ENCODE peak calls at places on chromosomes 4 and X, in seven cellular contexts. E is IMR-90, Q is neuronal stem cell, G is H9, C is trophoblast cell, J is H1, F is mesenchymal stem cell. N is an unnamed sample.
A peak's percentile ranks its signal among the peaks of the same experiment; 100 is the strongest.

GRCh38 chr4:53908661-53909078 is 155.7 kb downstream of the CHIC2 start:
- DNase-seq in G (no peak), Q (peak; percentile 38), J (no peak), F (peak; percentile 95), C (peak; percentile 51), E (peak; percentile 97), N (peak; percentile 80)

GRCh38 chr4:76836860-76837564 is 60.9 kb downstream of the SOWAHB start:
- DNase-seq in F (peak; percentile 17), E (no peak), C (no peak), Q (no peak), J (no peak), G (no peak), N (no peak)

GRCh38 chrX:130915302-130915701 is 12.3 kb upstream of the ENOX2 start:
- DNase-seq in E (peak; percentile 37), J (no peak), Q (no peak), F (peak; percentile 28), G (no peak), C (no peak), N (no peak)

GRCh38 chr4:3347871-3348270 is 55.0 kb downstream of the RGS12 start:
- DNase-seq in F (no peak), J (no peak), Q (no peak), E (no peak), C (no peak), G (no peak), N (no peak)

GRCh38 chr4:184190711-184191110 is 27.0 kb downstream of the ENPP6 start:
- DNase-seq in Q (no peak), F (no peak), G (no peak), E (no peak), J (no peak), C (no peak), N (no peak)

GRCh38 chr4:71132486-71132885 is 139.0 kb downstream of the DCK start:
- DNase-seq in J (no peak), F (no peak), C (no peak), G (no peak), Q (no peak), E (peak; percentile 60), N (no peak)

GRCh38 chr4:177108708-177109107 is 201.0 kb upstream of the NEIL3 start:
- DNase-seq in Q (no peak), C (no peak), E (peak; percentile 68), F (peak; percentile 54), J (no peak), G (no peak), N (peak; percentile 14)

GRCh38 chrX:42246814-42247213 is 323.5 kb upstream of the CASK start:
- DNase-seq in G (no peak), C (peak; percentile 13), E (no peak), F (no peak), J (no peak), Q (no peak), N (no peak)

GRCh38 chr4:106366026-106366425 is 2.6 kb downstream of the GIMD1 start:
- DNase-seq in Q (no peak), C (peak; percentile 4), G (no peak), F (no peak), E (peak; percentile 65), J (no peak), N (no peak)

GRCh38 chrX:23811135-23811781 is 28.3 kb downstream of the SAT1 start:
- DNase-seq in G (no peak), Q (no peak), E (no peak), J (no peak), F (no peak), C (no peak), N (no peak)

GRCh38 chr4:168623011-168623410 is 126.2 kb downstream of the PALLD start:
- DNase-seq in J (no peak), G (no peak), E (no peak), C (no peak), Q (no peak), F (no peak), N (no peak)
- H2BK120ac ChIP-seq in J (no peak overlapping the region), G (no peak overlapping the region), E (peak overlapping the region; percentile 84), C (peak overlapping the region; percentile 28), Q (no peak overlapping the region), F (no peak overlapping the region), N (no peak overlapping the region)

DNA sequence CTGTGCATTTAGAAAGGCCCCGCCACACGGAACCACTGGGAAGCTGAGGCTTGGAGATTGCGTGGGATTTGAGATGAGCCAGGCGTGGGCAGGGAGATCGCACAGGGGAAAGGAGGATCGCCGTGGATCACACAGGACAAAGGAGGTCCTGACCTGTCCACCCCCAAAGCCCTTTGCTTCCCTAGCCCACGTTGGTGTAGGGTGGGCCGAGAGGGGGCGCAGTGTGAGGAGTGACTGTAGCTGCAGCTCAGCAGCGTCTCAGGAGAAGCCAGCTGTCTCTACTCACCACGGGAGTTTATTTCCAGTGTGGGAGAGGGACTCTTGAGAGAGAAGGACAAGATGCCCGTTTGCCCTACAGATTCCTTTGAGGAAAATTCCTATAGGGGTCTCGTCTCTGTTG is 62.1 kb downstream of the TBL1X start:
- DNase-seq in J (no peak), C (no peak), F (no peak), E (no peak), G (no peak), Q (no peak), N (no peak)
- H2BK120ac ChIP-seq in J (no peak overlapping the region), C (no peak overlapping the region), F (no peak overlapping the region), E (no peak overlapping the region), G (no peak overlapping the region), Q (no peak overlapping the region), N (no peak overlapping the region)

GRCh38 chrX:118698516-118699247 is 28.7 kb upstream of the IL13RA1 start:
- DNase-seq in G (no peak), J (no peak), E (peak; percentile 36), Q (no peak), F (no peak), C (no peak), N (no peak)

GRCh38 chrX:118688935-118689334 is 38.5 kb upstream of the IL13RA1 start:
- DNase-seq in C (no peak), E (no peak), J (no peak), F (no peak), G (no peak), Q (no peak), N (no peak)

GRCh38 chrX:118693843-118694242 is 33.6 kb upstream of the IL13RA1 start:
- DNase-seq in Q (no peak), J (no peak), E (no peak), C (no peak), F (no peak), G (no peak), N (no peak)

DNA sequence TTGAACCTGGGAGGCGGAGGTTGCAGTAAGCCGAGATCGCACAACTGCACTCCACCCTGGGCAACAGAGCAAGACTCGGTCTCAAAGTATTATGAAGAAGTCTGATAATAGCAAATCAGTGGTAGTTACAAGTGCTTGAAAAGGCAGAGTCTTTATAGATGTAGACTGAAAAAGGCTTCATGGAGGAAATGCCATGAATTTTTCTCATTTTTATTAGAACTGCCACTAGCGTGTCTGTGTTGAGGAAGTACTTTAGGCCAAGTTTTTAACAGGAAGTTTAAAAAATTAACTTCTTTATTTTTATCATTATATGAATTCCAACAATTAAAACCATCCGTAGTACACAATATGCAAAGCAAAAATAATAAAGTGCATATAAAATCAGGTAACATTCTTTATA is 32.8 kb upstream of the IL13RA1 start:
- DNase-seq in F (no peak), J (no peak), G (no peak), Q (no peak), E (no peak), C (no peak), N (no peak)
- H2BK120ac ChIP-seq in F (no peak overlapping the region), J (no peak overlapping the region), G (no peak overlapping the region), Q (no peak overlapping the region), E (no peak overlapping the region), C (no peak overlapping the region), N (no peak overlapping the region)

GRCh38 chr4:7532043-7532442 is 97.3 kb upstream of the PSAPL1 start:
- DNase-seq in G (no peak), E (no peak), F (no peak), J (no peak), C (no peak), Q (no peak), N (no peak)
- H2BK120ac ChIP-seq in G (no peak overlapping the region), E (no peak overlapping the region), F (no peak overlapping the region), J (no peak overlapping the region), C (no peak overlapping the region), Q (no peak overlapping the region), N (no peak overlapping the region)

GRCh38 chr4:149238097-149238496 is 577.5 kb downstream of the IQCM start:
- DNase-seq in Q (no peak), G (no peak), E (no peak), F (no peak), J (no peak), C (no peak), N (no peak)

DNA sequence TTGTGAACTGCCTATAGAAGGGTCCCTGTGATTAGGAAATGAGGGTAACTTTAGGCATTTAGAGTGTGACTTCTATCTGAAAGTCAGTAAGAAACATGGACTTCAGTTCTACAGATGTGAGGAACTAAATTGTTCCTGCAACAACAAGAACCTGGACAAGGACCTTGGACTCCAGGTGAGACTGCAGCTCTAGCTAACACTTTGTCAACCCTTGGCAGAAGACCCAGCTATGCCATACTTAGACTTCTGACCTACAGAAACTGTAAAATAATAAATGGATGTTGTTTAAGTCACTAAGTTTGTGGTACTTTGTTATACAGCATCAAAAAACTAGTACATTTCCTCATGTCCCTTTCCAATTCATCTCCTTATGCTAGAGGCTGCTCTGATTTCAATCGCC is 580.8 kb downstream of the IQCM start:
- DNase-seq in C (no peak), E (no peak), J (no peak), G (no peak), F (no peak), Q (no peak), N (no peak)
- H2BK120ac ChIP-seq in C (no peak overlapping the region), E (no peak overlapping the region), J (no peak overlapping the region), G (no peak overlapping the region), F (no peak overlapping the region), Q (no peak overlapping the region), N (no peak overlapping the region)

GRCh38 chrX:74090049-74090448 is 213.9 kb upstream of the ZCCHC13 start:
- DNase-seq in Q (no peak), J (no peak), E (no peak), C (no peak), G (no peak), F (no peak), N (peak; percentile 12)
- H2BK120ac ChIP-seq in Q (no peak overlapping the region), J (no peak overlapping the region), E (no peak overlapping the region), C (no peak overlapping the region), G (no peak overlapping the region), F (no peak overlapping the region), N (no peak overlapping the region)

DNA sequence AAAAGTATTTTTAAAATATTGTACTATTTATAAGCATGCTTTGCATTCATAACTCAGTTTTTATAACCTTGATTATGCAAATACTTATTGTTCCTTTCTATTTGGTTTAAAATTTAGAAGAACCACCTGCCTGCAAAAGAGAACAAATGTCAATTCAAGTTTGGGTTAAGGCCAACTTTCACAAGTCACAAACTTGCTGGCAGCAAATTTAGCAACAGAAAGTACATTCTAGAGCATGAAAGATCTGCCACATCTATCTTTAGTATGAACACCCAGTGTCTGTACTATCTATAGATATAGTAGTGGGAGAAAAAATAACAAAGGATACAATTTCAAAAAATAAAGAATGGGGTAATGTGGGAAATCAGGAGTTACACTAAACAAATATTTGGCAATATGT is 1014.2 kb downstream of the C4orf33 start:
- DNase-seq in J (no peak), G (no peak), C (no peak), E (no peak), F (no peak), Q (no peak), N (no peak)
- H2BK120ac ChIP-seq in J (no peak overlapping the region), G (no peak overlapping the region), C (no peak overlapping the region), E (no peak overlapping the region), F (no peak overlapping the region), Q (no peak overlapping the region), N (no peak overlapping the region)